ENCODE peak calls at places on chromosomes 12 and 14, in seven cellular contexts. One of them, this sample, is unnamed.
A peak's percentile ranks its signal among the peaks of the same experiment; 100 is the strongest.

GRCh38 chr14:67675219-67675582 is 769 bp upstream of the VTI1B start:
- DNase-seq in mammary epithelial cell: no peak
- DNase-seq in RPMI8226: no peak
- DNase-seq in activated naive CD8-positive, alpha-beta T cell treated with anti-CD3 and anti-CD28 coated beads for 36 hours: no peak
- DNase-seq in CD4-positive, alpha-beta T cell: no peak
- DNase-seq in CD8-positive, alpha-beta memory T cell: no peak
- DNase-seq in stimulated activated CD4-positive, alpha-beta T cell treated with anti-CD3 and anti-CD28 coated beads, Interleukin-2, amount 100 ng/mL, for 24 hours: no peak
- DNase-seq in this sample: no peak

GRCh38 chr14:90675399-90675798 is 140.8 kb downstream of the TTC7B start:
- DNase-seq in mammary epithelial cell: no peak
- DNase-seq in RPMI8226: no peak
- DNase-seq in activated naive CD8-positive, alpha-beta T cell treated with anti-CD3 and anti-CD28 coated beads for 36 hours: no peak
- DNase-seq in CD4-positive, alpha-beta T cell: no peak
- DNase-seq in CD8-positive, alpha-beta memory T cell: no peak
- DNase-seq in stimulated activated CD4-positive, alpha-beta T cell treated with anti-CD3 and anti-CD28 coated beads, Interleukin-2, amount 100 ng/mL, for 24 hours: no peak
- DNase-seq in this sample: no peak

GRCh38 chr14:93009471-93010117 is 86.6 kb downstream of the CHGA start:
- DNase-seq in mammary epithelial cell: no peak
- DNase-seq in RPMI8226: no peak
- DNase-seq in activated naive CD8-positive, alpha-beta T cell treated with anti-CD3 and anti-CD28 coated beads for 36 hours: no peak
- DNase-seq in CD4-positive, alpha-beta T cell: no peak
- DNase-seq in CD8-positive, alpha-beta memory T cell: no peak
- DNase-seq in stimulated activated CD4-positive, alpha-beta T cell treated with anti-CD3 and anti-CD28 coated beads, Interleukin-2, amount 100 ng/mL, for 24 hours: no peak
- DNase-seq in this sample: no peak

GRCh38 chr12:120037851-120038250 is 48.8 kb downstream of the BICDL1 start:
- DNase-seq in mammary epithelial cell: no peak
- DNase-seq in RPMI8226: no peak
- DNase-seq in activated naive CD8-positive, alpha-beta T cell treated with anti-CD3 and anti-CD28 coated beads for 36 hours: no peak
- DNase-seq in CD4-positive, alpha-beta T cell: no peak
- DNase-seq in CD8-positive, alpha-beta memory T cell: no peak
- DNase-seq in stimulated activated CD4-positive, alpha-beta T cell treated with anti-CD3 and anti-CD28 coated beads, Interleukin-2, amount 100 ng/mL, for 24 hours: no peak
- DNase-seq in this sample: no peak

GRCh38 chr14:98608071-98609060 is 663.6 kb downstream of the BCL11B start:
- DNase-seq in mammary epithelial cell: no peak
- DNase-seq in RPMI8226: no peak
- DNase-seq in activated naive CD8-positive, alpha-beta T cell treated with anti-CD3 and anti-CD28 coated beads for 36 hours: no peak
- DNase-seq in CD4-positive, alpha-beta T cell: no peak
- DNase-seq in CD8-positive, alpha-beta memory T cell: no peak
- DNase-seq in stimulated activated CD4-positive, alpha-beta T cell treated with anti-CD3 and anti-CD28 coated beads, Interleukin-2, amount 100 ng/mL, for 24 hours: no peak
- DNase-seq in this sample: no peak

GRCh38 chr14:99755629-99756603 is 37.3 kb upstream of the EML1 start:
- DNase-seq in mammary epithelial cell: peak; percentile 56
- DNase-seq in RPMI8226: no peak
- DNase-seq in activated naive CD8-positive, alpha-beta T cell treated with anti-CD3 and anti-CD28 coated beads for 36 hours: no peak
- DNase-seq in CD4-positive, alpha-beta T cell: no peak
- DNase-seq in CD8-positive, alpha-beta memory T cell: peak; percentile 30
- DNase-seq in stimulated activated CD4-positive, alpha-beta T cell treated with anti-CD3 and anti-CD28 coated beads, Interleukin-2, amount 100 ng/mL, for 24 hours: no peak
- DNase-seq in this sample: no peak

GRCh38 chr14:71651228-71651627 is 281.0 kb upstream of the RGS6 start:
- DNase-seq in mammary epithelial cell: peak; percentile 72
- DNase-seq in RPMI8226: no peak
- DNase-seq in activated naive CD8-positive, alpha-beta T cell treated with anti-CD3 and anti-CD28 coated beads for 36 hours: no peak
- DNase-seq in CD4-positive, alpha-beta T cell: no peak
- DNase-seq in CD8-positive, alpha-beta memory T cell: no peak
- DNase-seq in stimulated activated CD4-positive, alpha-beta T cell treated with anti-CD3 and anti-CD28 coated beads, Interleukin-2, amount 100 ng/mL, for 24 hours: no peak
- DNase-seq in this sample: no peak

GRCh38 chr14:32593290-32593942 is 264.3 kb downstream of the AKAP6 start:
- DNase-seq in mammary epithelial cell: peak; percentile 42
- DNase-seq in RPMI8226: no peak
- DNase-seq in activated naive CD8-positive, alpha-beta T cell treated with anti-CD3 and anti-CD28 coated beads for 36 hours: no peak
- DNase-seq in CD4-positive, alpha-beta T cell: no peak
- DNase-seq in CD8-positive, alpha-beta memory T cell: no peak
- DNase-seq in stimulated activated CD4-positive, alpha-beta T cell treated with anti-CD3 and anti-CD28 coated beads, Interleukin-2, amount 100 ng/mL, for 24 hours: no peak
- DNase-seq in this sample: no peak

GRCh38 chr14:56196274-56196673 is 78.1 kb downstream of the PELI2 start:
- DNase-seq in mammary epithelial cell: no peak
- DNase-seq in RPMI8226: peak; percentile 16
- DNase-seq in activated naive CD8-positive, alpha-beta T cell treated with anti-CD3 and anti-CD28 coated beads for 36 hours: no peak
- DNase-seq in CD4-positive, alpha-beta T cell: no peak
- DNase-seq in CD8-positive, alpha-beta memory T cell: no peak
- DNase-seq in stimulated activated CD4-positive, alpha-beta T cell treated with anti-CD3 and anti-CD28 coated beads, Interleukin-2, amount 100 ng/mL, for 24 hours: no peak
- DNase-seq in this sample: no peak

GRCh38 chr12:49868449-49868848 is 25.5 kb upstream of the BCDIN3D start:
- DNase-seq in mammary epithelial cell: no peak
- DNase-seq in RPMI8226: no peak
- DNase-seq in activated naive CD8-positive, alpha-beta T cell treated with anti-CD3 and anti-CD28 coated beads for 36 hours: no peak
- DNase-seq in CD4-positive, alpha-beta T cell: no peak
- DNase-seq in CD8-positive, alpha-beta memory T cell: no peak
- DNase-seq in stimulated activated CD4-positive, alpha-beta T cell treated with anti-CD3 and anti-CD28 coated beads, Interleukin-2, amount 100 ng/mL, for 24 hours: no peak
- DNase-seq in this sample: no peak

GRCh38 chr14:90402009-90402408 is 5.2 kb downstream of the CALM1 start:
- DNase-seq in mammary epithelial cell: no peak
- DNase-seq in RPMI8226: no peak
- DNase-seq in activated naive CD8-positive, alpha-beta T cell treated with anti-CD3 and anti-CD28 coated beads for 36 hours: no peak
- DNase-seq in CD4-positive, alpha-beta T cell: no peak
- DNase-seq in CD8-positive, alpha-beta memory T cell: no peak
- DNase-seq in stimulated activated CD4-positive, alpha-beta T cell treated with anti-CD3 and anti-CD28 coated beads, Interleukin-2, amount 100 ng/mL, for 24 hours: no peak
- DNase-seq in this sample: no peak

GRCh38 chr12:3680919-3681594 is 71.9 kb downstream of the CRACR2A start:
- DNase-seq in mammary epithelial cell: peak; percentile 14
- DNase-seq in RPMI8226: peak; percentile 14
- DNase-seq in activated naive CD8-positive, alpha-beta T cell treated with anti-CD3 and anti-CD28 coated beads for 36 hours: no peak
- DNase-seq in CD4-positive, alpha-beta T cell: no peak
- DNase-seq in CD8-positive, alpha-beta memory T cell: no peak
- DNase-seq in stimulated activated CD4-positive, alpha-beta T cell treated with anti-CD3 and anti-CD28 coated beads, Interleukin-2, amount 100 ng/mL, for 24 hours: no peak
- DNase-seq in this sample: no peak

GRCh38 chr12:93080452-93080851 is 151.4 kb upstream of the EEA1 start:
- DNase-seq in mammary epithelial cell: no peak
- DNase-seq in RPMI8226: no peak
- DNase-seq in activated naive CD8-positive, alpha-beta T cell treated with anti-CD3 and anti-CD28 coated beads for 36 hours: no peak
- DNase-seq in CD4-positive, alpha-beta T cell: no peak
- DNase-seq in CD8-positive, alpha-beta memory T cell: no peak
- DNase-seq in stimulated activated CD4-positive, alpha-beta T cell treated with anti-CD3 and anti-CD28 coated beads, Interleukin-2, amount 100 ng/mL, for 24 hours: no peak
- DNase-seq in this sample: no peak

GRCh38 chr14:90511795-90512331 is 115.0 kb downstream of the CALM1 start:
- DNase-seq in mammary epithelial cell: no peak
- DNase-seq in RPMI8226: no peak
- DNase-seq in activated naive CD8-positive, alpha-beta T cell treated with anti-CD3 and anti-CD28 coated beads for 36 hours: no peak
- DNase-seq in CD4-positive, alpha-beta T cell: no peak
- DNase-seq in CD8-positive, alpha-beta memory T cell: no peak
- DNase-seq in stimulated activated CD4-positive, alpha-beta T cell treated with anti-CD3 and anti-CD28 coated beads, Interleukin-2, amount 100 ng/mL, for 24 hours: no peak
- DNase-seq in this sample: no peak

GRCh38 chr12:71201136-71201679 is 43.4 kb upstream of the TSPAN8 start:
- DNase-seq in mammary epithelial cell: no peak
- DNase-seq in RPMI8226: no peak
- DNase-seq in activated naive CD8-positive, alpha-beta T cell treated with anti-CD3 and anti-CD28 coated beads for 36 hours: no peak
- DNase-seq in CD4-positive, alpha-beta T cell: no peak
- DNase-seq in CD8-positive, alpha-beta memory T cell: no peak
- DNase-seq in stimulated activated CD4-positive, alpha-beta T cell treated with anti-CD3 and anti-CD28 coated beads, Interleukin-2, amount 100 ng/mL, for 24 hours: no peak
- DNase-seq in this sample: peak; percentile 45

GRCh38 chr12:110543252-110543959 is 39.7 kb downstream of the PPTC7 start:
- DNase-seq in mammary epithelial cell: peak; percentile 98
- DNase-seq in RPMI8226: no peak
- DNase-seq in activated naive CD8-positive, alpha-beta T cell treated with anti-CD3 and anti-CD28 coated beads for 36 hours: no peak
- DNase-seq in CD4-positive, alpha-beta T cell: no peak
- DNase-seq in CD8-positive, alpha-beta memory T cell: no peak
- DNase-seq in stimulated activated CD4-positive, alpha-beta T cell treated with anti-CD3 and anti-CD28 coated beads, Interleukin-2, amount 100 ng/mL, for 24 hours: no peak
- DNase-seq in this sample: no peak

GRCh38 chr12:5969974-5970690 is 25.1 kb upstream of the ANO2 start:
- DNase-seq in mammary epithelial cell: no peak
- DNase-seq in RPMI8226: no peak
- DNase-seq in activated naive CD8-positive, alpha-beta T cell treated with anti-CD3 and anti-CD28 coated beads for 36 hours: no peak
- DNase-seq in CD4-positive, alpha-beta T cell: no peak
- DNase-seq in CD8-positive, alpha-beta memory T cell: no peak
- DNase-seq in stimulated activated CD4-positive, alpha-beta T cell treated with anti-CD3 and anti-CD28 coated beads, Interleukin-2, amount 100 ng/mL, for 24 hours: no peak
- DNase-seq in this sample: no peak

GRCh38 chr12:113049976-113050742 is 6.4 kb upstream of the DTX1 start:
- DNase-seq in mammary epithelial cell: no peak
- DNase-seq in RPMI8226: peak; percentile 70
- DNase-seq in activated naive CD8-positive, alpha-beta T cell treated with anti-CD3 and anti-CD28 coated beads for 36 hours: no peak
- DNase-seq in CD4-positive, alpha-beta T cell: no peak
- DNase-seq in CD8-positive, alpha-beta memory T cell: no peak
- DNase-seq in stimulated activated CD4-positive, alpha-beta T cell treated with anti-CD3 and anti-CD28 coated beads, Interleukin-2, amount 100 ng/mL, for 24 hours: no peak
- DNase-seq in this sample: no peak

GRCh38 chr14:100540926-100541620 is 46.1 kb downstream of the BEGAIN start:
- DNase-seq in mammary epithelial cell: no peak
- DNase-seq in RPMI8226: peak; percentile 38
- DNase-seq in activated naive CD8-positive, alpha-beta T cell treated with anti-CD3 and anti-CD28 coated beads for 36 hours: no peak
- DNase-seq in CD4-positive, alpha-beta T cell: no peak
- DNase-seq in CD8-positive, alpha-beta memory T cell: peak; percentile 29
- DNase-seq in stimulated activated CD4-positive, alpha-beta T cell treated with anti-CD3 and anti-CD28 coated beads, Interleukin-2, amount 100 ng/mL, for 24 hours: no peak
- DNase-seq in this sample: no peak

GRCh38 chr12:107955966-107956643 is 173.0 kb upstream of the WSCD2 start:
- DNase-seq in mammary epithelial cell: no peak
- DNase-seq in RPMI8226: no peak
- DNase-seq in activated naive CD8-positive, alpha-beta T cell treated with anti-CD3 and anti-CD28 coated beads for 36 hours: no peak
- DNase-seq in CD4-positive, alpha-beta T cell: no peak
- DNase-seq in CD8-positive, alpha-beta memory T cell: no peak
- DNase-seq in stimulated activated CD4-positive, alpha-beta T cell treated with anti-CD3 and anti-CD28 coated beads, Interleukin-2, amount 100 ng/mL, for 24 hours: no peak
- DNase-seq in this sample: no peak

GRCh38 chr14:67668559-67668958 is 5.9 kb downstream of the VTI1B start:
- DNase-seq in mammary epithelial cell: no peak
- DNase-seq in RPMI8226: peak; percentile 23
- DNase-seq in activated naive CD8-positive, alpha-beta T cell treated with anti-CD3 and anti-CD28 coated beads for 36 hours: no peak
- DNase-seq in CD4-positive, alpha-beta T cell: no peak
- DNase-seq in CD8-positive, alpha-beta memory T cell: no peak
- DNase-seq in stimulated activated CD4-positive, alpha-beta T cell treated with anti-CD3 and anti-CD28 coated beads, Interleukin-2, amount 100 ng/mL, for 24 hours: no peak
- DNase-seq in this sample: no peak

GRCh38 chr12:132360906-132361777 is 31.8 kb upstream of the GALNT9 start:
- DNase-seq in mammary epithelial cell: no peak
- DNase-seq in RPMI8226: no peak
- DNase-seq in activated naive CD8-positive, alpha-beta T cell treated with anti-CD3 and anti-CD28 coated beads for 36 hours: no peak
- DNase-seq in CD4-positive, alpha-beta T cell: no peak
- DNase-seq in CD8-positive, alpha-beta memory T cell: peak; percentile 44
- DNase-seq in stimulated activated CD4-positive, alpha-beta T cell treated with anti-CD3 and anti-CD28 coated beads, Interleukin-2, amount 100 ng/mL, for 24 hours: no peak
- DNase-seq in this sample: no peak

GRCh38 chr12:12398026-12398859 is 41.4 kb downstream of the BORCS5 start:
- DNase-seq in mammary epithelial cell: peak; percentile 90
- DNase-seq in RPMI8226: no peak
- DNase-seq in activated naive CD8-positive, alpha-beta T cell treated with anti-CD3 and anti-CD28 coated beads for 36 hours: no peak
- DNase-seq in CD4-positive, alpha-beta T cell: no peak
- DNase-seq in CD8-positive, alpha-beta memory T cell: no peak
- DNase-seq in stimulated activated CD4-positive, alpha-beta T cell treated with anti-CD3 and anti-CD28 coated beads, Interleukin-2, amount 100 ng/mL, for 24 hours: no peak
- DNase-seq in this sample: no peak

GRCh38 chr12:51788876-51789275 is 59.6 kb downstream of the FIGNL2 start:
- DNase-seq in mammary epithelial cell: peak; percentile 51
- DNase-seq in RPMI8226: no peak
- DNase-seq in activated naive CD8-positive, alpha-beta T cell treated with anti-CD3 and anti-CD28 coated beads for 36 hours: no peak
- DNase-seq in CD4-positive, alpha-beta T cell: no peak
- DNase-seq in CD8-positive, alpha-beta memory T cell: no peak
- DNase-seq in stimulated activated CD4-positive, alpha-beta T cell treated with anti-CD3 and anti-CD28 coated beads, Interleukin-2, amount 100 ng/mL, for 24 hours: no peak
- DNase-seq in this sample: no peak

GRCh38 chr12:124695861-124696260 is 128.4 kb upstream of the NCOR2 start:
- DNase-seq in mammary epithelial cell: peak; percentile 32
- DNase-seq in RPMI8226: no peak
- DNase-seq in activated naive CD8-positive, alpha-beta T cell treated with anti-CD3 and anti-CD28 coated beads for 36 hours: no peak
- DNase-seq in CD4-positive, alpha-beta T cell: no peak
- DNase-seq in CD8-positive, alpha-beta memory T cell: no peak
- DNase-seq in stimulated activated CD4-positive, alpha-beta T cell treated with anti-CD3 and anti-CD28 coated beads, Interleukin-2, amount 100 ng/mL, for 24 hours: no peak
- DNase-seq in this sample: no peak

GRCh38 chr14:89015016-89015415 is 190.6 kb downstream of the TTC8 start:
- DNase-seq in mammary epithelial cell: no peak
- DNase-seq in RPMI8226: no peak
- DNase-seq in activated naive CD8-positive, alpha-beta T cell treated with anti-CD3 and anti-CD28 coated beads for 36 hours: no peak
- DNase-seq in CD4-positive, alpha-beta T cell: no peak
- DNase-seq in CD8-positive, alpha-beta memory T cell: no peak
- DNase-seq in stimulated activated CD4-positive, alpha-beta T cell treated with anti-CD3 and anti-CD28 coated beads, Interleukin-2, amount 100 ng/mL, for 24 hours: no peak
- DNase-seq in this sample: no peak

GRCh38 chr12:12172106-12172511 is 94.7 kb downstream of the LRP6 start:
- DNase-seq in mammary epithelial cell: peak; percentile 83
- DNase-seq in RPMI8226: peak; percentile 88
- DNase-seq in activated naive CD8-positive, alpha-beta T cell treated with anti-CD3 and anti-CD28 coated beads for 36 hours: peak; percentile 39
- DNase-seq in CD4-positive, alpha-beta T cell: no peak
- DNase-seq in CD8-positive, alpha-beta memory T cell: no peak
- DNase-seq in stimulated activated CD4-positive, alpha-beta T cell treated with anti-CD3 and anti-CD28 coated beads, Interleukin-2, amount 100 ng/mL, for 24 hours: peak; percentile 25
- DNase-seq in this sample: no peak

GRCh38 chr12:114863911-114864310 is 179.9 kb upstream of the TBX3 start:
- DNase-seq in mammary epithelial cell: no peak
- DNase-seq in RPMI8226: no peak
- DNase-seq in activated naive CD8-positive, alpha-beta T cell treated with anti-CD3 and anti-CD28 coated beads for 36 hours: no peak
- DNase-seq in CD4-positive, alpha-beta T cell: no peak
- DNase-seq in CD8-positive, alpha-beta memory T cell: no peak
- DNase-seq in stimulated activated CD4-positive, alpha-beta T cell treated with anti-CD3 and anti-CD28 coated beads, Interleukin-2, amount 100 ng/mL, for 24 hours: no peak
- DNase-seq in this sample: no peak

GRCh38 chr12:50659690-50660424 is 104.0 kb upstream of the ATF1 start:
- DNase-seq in mammary epithelial cell: no peak
- DNase-seq in RPMI8226: no peak
- DNase-seq in activated naive CD8-positive, alpha-beta T cell treated with anti-CD3 and anti-CD28 coated beads for 36 hours: no peak
- DNase-seq in CD4-positive, alpha-beta T cell: no peak
- DNase-seq in CD8-positive, alpha-beta memory T cell: no peak
- DNase-seq in stimulated activated CD4-positive, alpha-beta T cell treated with anti-CD3 and anti-CD28 coated beads, Interleukin-2, amount 100 ng/mL, for 24 hours: no peak
- DNase-seq in this sample: peak; percentile 3

GRCh38 chr14:46322076-46322475 is 329.5 kb downstream of the RPL10L start:
- DNase-seq in mammary epithelial cell: no peak
- DNase-seq in RPMI8226: no peak
- DNase-seq in activated naive CD8-positive, alpha-beta T cell treated with anti-CD3 and anti-CD28 coated beads for 36 hours: no peak
- DNase-seq in CD4-positive, alpha-beta T cell: no peak
- DNase-seq in CD8-positive, alpha-beta memory T cell: no peak
- DNase-seq in stimulated activated CD4-positive, alpha-beta T cell treated with anti-CD3 and anti-CD28 coated beads, Interleukin-2, amount 100 ng/mL, for 24 hours: no peak
- DNase-seq in this sample: no peak

GRCh38 chr14:23381871-23382270 is 5.0 kb downstream of the CMTM5 start:
- DNase-seq in mammary epithelial cell: no peak
- DNase-seq in RPMI8226: no peak
- DNase-seq in activated naive CD8-positive, alpha-beta T cell treated with anti-CD3 and anti-CD28 coated beads for 36 hours: no peak
- DNase-seq in CD4-positive, alpha-beta T cell: no peak
- DNase-seq in CD8-positive, alpha-beta memory T cell: no peak
- DNase-seq in stimulated activated CD4-positive, alpha-beta T cell treated with anti-CD3 and anti-CD28 coated beads, Interleukin-2, amount 100 ng/mL, for 24 hours: no peak
- DNase-seq in this sample: no peak

GRCh38 chr12:46811185-46811584 is 14.6 kb downstream of the SLC38A4 start:
- DNase-seq in mammary epithelial cell: no peak
- DNase-seq in RPMI8226: no peak
- DNase-seq in activated naive CD8-positive, alpha-beta T cell treated with anti-CD3 and anti-CD28 coated beads for 36 hours: no peak
- DNase-seq in CD4-positive, alpha-beta T cell: no peak
- DNase-seq in CD8-positive, alpha-beta memory T cell: no peak
- DNase-seq in stimulated activated CD4-positive, alpha-beta T cell treated with anti-CD3 and anti-CD28 coated beads, Interleukin-2, amount 100 ng/mL, for 24 hours: no peak
- DNase-seq in this sample: no peak

GRCh38 chr12:53345486-53346195 is 9.5 kb upstream of the SP7 start:
- DNase-seq in mammary epithelial cell: no peak
- DNase-seq in RPMI8226: no peak
- DNase-seq in activated naive CD8-positive, alpha-beta T cell treated with anti-CD3 and anti-CD28 coated beads for 36 hours: no peak
- DNase-seq in CD4-positive, alpha-beta T cell: no peak
- DNase-seq in CD8-positive, alpha-beta memory T cell: no peak
- DNase-seq in stimulated activated CD4-positive, alpha-beta T cell treated with anti-CD3 and anti-CD28 coated beads, Interleukin-2, amount 100 ng/mL, for 24 hours: no peak
- DNase-seq in this sample: no peak

GRCh38 chr12:45934956-45935355 is 55.4 kb downstream of the SCAF11 start:
- DNase-seq in mammary epithelial cell: no peak
- DNase-seq in RPMI8226: no peak
- DNase-seq in activated naive CD8-positive, alpha-beta T cell treated with anti-CD3 and anti-CD28 coated beads for 36 hours: no peak
- DNase-seq in CD4-positive, alpha-beta T cell: no peak
- DNase-seq in CD8-positive, alpha-beta memory T cell: no peak
- DNase-seq in stimulated activated CD4-positive, alpha-beta T cell treated with anti-CD3 and anti-CD28 coated beads, Interleukin-2, amount 100 ng/mL, for 24 hours: no peak
- DNase-seq in this sample: peak; percentile 76

GRCh38 chr14:74705607-74706006 is 7.3 kb downstream of the AREL1 start:
- DNase-seq in mammary epithelial cell: no peak
- DNase-seq in RPMI8226: no peak
- DNase-seq in activated naive CD8-positive, alpha-beta T cell treated with anti-CD3 and anti-CD28 coated beads for 36 hours: no peak
- DNase-seq in CD4-positive, alpha-beta T cell: no peak
- DNase-seq in CD8-positive, alpha-beta memory T cell: no peak
- DNase-seq in stimulated activated CD4-positive, alpha-beta T cell treated with anti-CD3 and anti-CD28 coated beads, Interleukin-2, amount 100 ng/mL, for 24 hours: no peak
- DNase-seq in this sample: no peak